ENCODE peak calls at places on chromosomes 16 and 17, in seven cellular contexts. One of them, this sample, is unnamed.

GRCh38 chr17:34571428-34572130 is 7.8 kb upstream of the TMEM132E start:
- DNase-seq in prostate gland: no peak
- DNase-seq in HL-60: no peak
- DNase-seq in breast epithelium: no peak
- DNase-seq in suprapubic skin: no peak
- DNase-seq in stomach: no peak
- DNase-seq in SK-N-SH: peak; percentile 39
- DNase-seq in this sample: no peak

GRCh38 chr17:17476865-17477467 is at the start of gene MED9:
- DNase-seq in prostate gland: peak; percentile 88
- DNase-seq in HL-60: peak; percentile 82
- DNase-seq in breast epithelium: peak; percentile 91
- DNase-seq in suprapubic skin: peak; percentile 97
- DNase-seq in stomach: peak; percentile 94
- DNase-seq in SK-N-SH: peak; percentile 99
- DNase-seq in this sample: peak; percentile 96

GRCh38 chr16:73306901-73307413 is 259.0 kb upstream of the ZFHX3 start:
- DNase-seq in prostate gland: no peak
- DNase-seq in HL-60: no peak
- DNase-seq in breast epithelium: no peak
- DNase-seq in suprapubic skin: no peak
- DNase-seq in stomach: no peak
- DNase-seq in SK-N-SH: no peak
- DNase-seq in this sample: no peak

GRCh38 chr17:18182978-18183333 is 672 bp upstream of the ALKBH5 start:
- DNase-seq in prostate gland: peak; percentile 69
- DNase-seq in HL-60: peak; percentile 64
- DNase-seq in breast epithelium: peak; percentile 80
- DNase-seq in suprapubic skin: peak; percentile 93
- DNase-seq in stomach: peak; percentile 78
- DNase-seq in SK-N-SH: peak; percentile 83
- DNase-seq in this sample: peak; percentile 92

GRCh38 chr16:52997922-52998321 is 54.8 kb downstream of the CHD9NB start:
- DNase-seq in prostate gland: no peak
- DNase-seq in HL-60: no peak
- DNase-seq in breast epithelium: no peak
- DNase-seq in suprapubic skin: no peak
- DNase-seq in stomach: no peak
- DNase-seq in SK-N-SH: no peak
- DNase-seq in this sample: no peak

GRCh38 chr17:52048503-52048902 is 110.0 kb downstream of the CA10 start:
- DNase-seq in prostate gland: no peak
- DNase-seq in HL-60: no peak
- DNase-seq in breast epithelium: no peak
- DNase-seq in suprapubic skin: no peak
- DNase-seq in stomach: no peak
- DNase-seq in SK-N-SH: no peak
- DNase-seq in this sample: no peak

GRCh38 chr16:75065149-75065807 is 51.3 kb downstream of the LDHD start:
- DNase-seq in prostate gland: peak; percentile 32
- DNase-seq in HL-60: peak; percentile 76
- DNase-seq in breast epithelium: no peak
- DNase-seq in suprapubic skin: no peak
- DNase-seq in stomach: no peak
- DNase-seq in SK-N-SH: no peak
- DNase-seq in this sample: no peak

GRCh38 chr17:78300962-78301820 is 58.7 kb downstream of the SOCS3 start:
- DNase-seq in prostate gland: no peak
- DNase-seq in HL-60: peak; percentile 60
- DNase-seq in breast epithelium: no peak
- DNase-seq in suprapubic skin: no peak
- DNase-seq in stomach: no peak
- DNase-seq in SK-N-SH: no peak
- DNase-seq in this sample: no peak

GRCh38 chr16:59540621-59541020 is 806.5 kb upstream of the GOT2 start:
- DNase-seq in prostate gland: no peak
- DNase-seq in HL-60: no peak
- DNase-seq in breast epithelium: no peak
- DNase-seq in suprapubic skin: no peak
- DNase-seq in stomach: no peak
- DNase-seq in SK-N-SH: no peak
- DNase-seq in this sample: no peak

GRCh38 chr17:15399443-15399842 is 58.0 kb upstream of the TEKT3 start:
- DNase-seq in prostate gland: no peak
- DNase-seq in HL-60: no peak
- DNase-seq in breast epithelium: no peak
- DNase-seq in suprapubic skin: no peak
- DNase-seq in stomach: no peak
- DNase-seq in SK-N-SH: no peak
- DNase-seq in this sample: no peak

GRCh38 chr16:89842471-89843408 is 14.5 kb downstream of the SPIRE2 start:
- DNase-seq in prostate gland: no peak
- DNase-seq in HL-60: peak; percentile 13
- DNase-seq in breast epithelium: no peak
- DNase-seq in suprapubic skin: no peak
- DNase-seq in stomach: no peak
- DNase-seq in SK-N-SH: peak; percentile 88
- DNase-seq in this sample: no peak

GRCh38 chr17:16915752-16916556 is 56.0 kb downstream of the TNFRSF13B start:
- DNase-seq in prostate gland: no peak
- DNase-seq in HL-60: no peak
- DNase-seq in breast epithelium: peak; percentile 52
- DNase-seq in suprapubic skin: no peak
- DNase-seq in stomach: peak; percentile 67
- DNase-seq in SK-N-SH: peak; percentile 64
- DNase-seq in this sample: no peak

GRCh38 chr17:46984892-46985291 is 5.8 kb upstream of the RPRML start:
- DNase-seq in prostate gland: no peak
- DNase-seq in HL-60: no peak
- DNase-seq in breast epithelium: no peak
- DNase-seq in suprapubic skin: no peak
- DNase-seq in stomach: peak; percentile 60
- DNase-seq in SK-N-SH: no peak
- DNase-seq in this sample: no peak

GRCh38 chr17:600576-601301 is 113.9 kb downstream of the VPS53 start:
- DNase-seq in prostate gland: no peak
- DNase-seq in HL-60: no peak
- DNase-seq in breast epithelium: no peak
- DNase-seq in suprapubic skin: no peak
- DNase-seq in stomach: no peak
- DNase-seq in SK-N-SH: no peak
- DNase-seq in this sample: peak; percentile 87

GRCh38 chr16:57653936-57654335 is 14.2 kb upstream of the ADGRG3 start:
- DNase-seq in prostate gland: no peak
- DNase-seq in HL-60: no peak
- DNase-seq in breast epithelium: no peak
- DNase-seq in suprapubic skin: no peak
- DNase-seq in stomach: no peak
- DNase-seq in SK-N-SH: no peak
- DNase-seq in this sample: no peak

GRCh38 chr17:65171753-65172152 is 34.6 kb downstream of the RGS9 start:
- DNase-seq in prostate gland: no peak
- DNase-seq in HL-60: no peak
- DNase-seq in breast epithelium: no peak
- DNase-seq in suprapubic skin: no peak
- DNase-seq in stomach: no peak
- DNase-seq in SK-N-SH: no peak
- DNase-seq in this sample: no peak

GRCh38 chr16:28105954-28106353 is 42.4 kb upstream of the GSG1L start:
- DNase-seq in prostate gland: no peak
- DNase-seq in HL-60: no peak
- DNase-seq in breast epithelium: no peak
- DNase-seq in suprapubic skin: no peak
- DNase-seq in stomach: no peak
- DNase-seq in SK-N-SH: no peak
- DNase-seq in this sample: no peak

GRCh38 chr17:8122391-8122922 is 1.4 kb downstream of the HES7 start:
- DNase-seq in prostate gland: no peak
- DNase-seq in HL-60: no peak
- DNase-seq in breast epithelium: no peak
- DNase-seq in suprapubic skin: no peak
- DNase-seq in stomach: no peak
- DNase-seq in SK-N-SH: no peak
- DNase-seq in this sample: no peak

GRCh38 chr17:68646626-68647526 is 45.7 kb upstream of the FAM20A start:
- DNase-seq in prostate gland: no peak
- DNase-seq in HL-60: no peak
- DNase-seq in breast epithelium: no peak
- DNase-seq in suprapubic skin: no peak
- DNase-seq in stomach: peak; percentile 60
- DNase-seq in SK-N-SH: no peak
- DNase-seq in this sample: no peak

GRCh38 chr16:76797457-76797856 is 393.5 kb upstream of the MON1B start:
- DNase-seq in prostate gland: no peak
- DNase-seq in HL-60: no peak
- DNase-seq in breast epithelium: no peak
- DNase-seq in suprapubic skin: no peak
- DNase-seq in stomach: no peak
- DNase-seq in SK-N-SH: no peak
- DNase-seq in this sample: no peak

GRCh38 chr17:76732734-76733617 is 4.2 kb downstream of the SRSF2 start:
- DNase-seq in prostate gland: no peak
- DNase-seq in HL-60: no peak
- DNase-seq in breast epithelium: no peak
- DNase-seq in suprapubic skin: no peak
- DNase-seq in stomach: no peak
- DNase-seq in SK-N-SH: no peak
- DNase-seq in this sample: no peak

DNA sequence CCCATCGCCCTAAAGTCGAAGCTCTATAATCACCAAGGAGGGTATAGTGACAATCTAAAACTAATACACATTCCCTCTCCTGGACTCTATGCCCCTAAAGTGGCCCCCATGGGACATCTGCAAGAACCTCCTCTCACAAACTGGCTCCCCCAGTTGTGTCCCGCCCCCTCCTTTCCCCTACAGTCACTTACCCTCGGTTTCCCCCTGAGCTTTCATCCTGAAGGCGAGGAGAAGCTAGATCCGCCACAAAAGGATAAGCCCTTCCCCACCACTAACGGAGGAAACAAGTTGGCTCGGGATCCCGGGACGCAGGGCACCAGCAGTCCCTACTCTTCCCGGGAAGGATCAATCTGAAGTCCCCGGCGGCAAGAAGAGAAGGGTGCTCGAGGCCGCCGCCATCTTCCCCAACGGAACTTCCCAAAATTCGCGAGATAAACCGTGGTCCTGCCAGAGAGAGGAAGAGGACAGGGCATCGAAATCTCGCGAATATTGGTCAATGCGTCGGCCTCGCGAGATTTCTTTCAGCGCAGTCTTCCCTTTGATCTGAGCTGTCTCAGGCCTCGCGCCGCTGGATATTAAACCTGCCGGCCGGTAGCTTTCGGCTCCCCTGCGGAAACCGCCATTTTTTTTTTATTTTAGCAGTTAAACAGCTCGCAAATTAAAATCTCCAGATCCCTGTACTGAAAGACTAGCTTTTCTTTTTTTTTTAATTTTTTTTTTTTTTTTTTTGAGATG is at the start of gene MED1:
- DNase-seq in prostate gland: peak; percentile 93
- DNase-seq in HL-60: peak; percentile 98
- DNase-seq in breast epithelium: peak; percentile 91
- DNase-seq in suprapubic skin: peak; percentile 94
- DNase-seq in stomach: peak; percentile 96
- DNase-seq in SK-N-SH: peak; percentile 88
- DNase-seq in this sample: peak; percentile 97
- TF ChIP-seq POLR2AphosphoS5 in prostate gland: peak; percentile 95
- TF ChIP-seq POLR2AphosphoS5 in HL-60: peak; percentile 79
- TF ChIP-seq POLR2AphosphoS5 in breast epithelium: peak; percentile 84
- TF ChIP-seq POLR2AphosphoS5 in suprapubic skin: peak; percentile 72
- TF ChIP-seq POLR2AphosphoS5 in stomach: peak; percentile 86
- TF ChIP-seq POLR2AphosphoS5 in SK-N-SH: peak; percentile 83
- TF ChIP-seq POLR2AphosphoS5 in this sample: peak; percentile 42

GRCh38 chr16:2471016-2471652 is at the start of gene NTN3:
- DNase-seq in prostate gland: no peak
- DNase-seq in HL-60: no peak
- DNase-seq in breast epithelium: no peak
- DNase-seq in suprapubic skin: no peak
- DNase-seq in stomach: no peak
- DNase-seq in SK-N-SH: peak; percentile 91
- DNase-seq in this sample: no peak
- TF ChIP-seq POLR2AphosphoS5 in prostate gland: no peak
- TF ChIP-seq POLR2AphosphoS5 in HL-60: no peak
- TF ChIP-seq POLR2AphosphoS5 in breast epithelium: no peak
- TF ChIP-seq POLR2AphosphoS5 in suprapubic skin: no peak
- TF ChIP-seq POLR2AphosphoS5 in stomach: no peak
- TF ChIP-seq POLR2AphosphoS5 in SK-N-SH: no peak
- TF ChIP-seq POLR2AphosphoS5 in this sample: no peak

DNA sequence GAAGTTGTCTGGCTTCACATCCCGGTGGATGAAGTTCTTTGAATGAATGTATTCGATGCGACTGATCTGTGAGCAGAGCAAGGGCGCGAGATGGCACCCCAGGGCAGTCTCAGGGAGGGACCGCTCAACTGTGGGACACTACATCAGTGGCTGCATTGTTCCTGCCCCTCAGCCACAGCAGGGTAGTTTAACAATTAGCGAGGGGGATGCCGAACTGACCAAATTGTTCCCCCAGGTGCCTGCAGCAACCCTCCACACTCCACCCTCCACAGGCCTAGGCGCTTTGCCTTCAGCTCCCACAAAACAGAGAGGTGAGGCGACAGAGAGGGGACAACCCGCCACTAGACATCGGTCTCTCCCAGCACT is 20.3 kb downstream of the CSNK1D start:
- DNase-seq in prostate gland: no peak
- DNase-seq in HL-60: no peak
- DNase-seq in breast epithelium: no peak
- DNase-seq in suprapubic skin: no peak
- DNase-seq in stomach: no peak
- DNase-seq in SK-N-SH: no peak
- DNase-seq in this sample: no peak
- TF ChIP-seq POLR2AphosphoS5 in prostate gland: no peak
- TF ChIP-seq POLR2AphosphoS5 in HL-60: no peak
- TF ChIP-seq POLR2AphosphoS5 in breast epithelium: no peak
- TF ChIP-seq POLR2AphosphoS5 in suprapubic skin: no peak
- TF ChIP-seq POLR2AphosphoS5 in stomach: no peak
- TF ChIP-seq POLR2AphosphoS5 in SK-N-SH: no peak
- TF ChIP-seq POLR2AphosphoS5 in this sample: no peak

GRCh38 chr16:1351582-1352362 is at the start of the genes GNPTG and TSR3:
- DNase-seq in prostate gland: peak; percentile 68
- DNase-seq in HL-60: peak; percentile 78
- DNase-seq in breast epithelium: peak; percentile 82
- DNase-seq in suprapubic skin: peak; percentile 91
- DNase-seq in stomach: peak; percentile 88
- DNase-seq in SK-N-SH: peak; percentile 96
- DNase-seq in this sample: peak; percentile 93

GRCh38 chr16:1357906-1358566 is 6.3 kb downstream of the GNPTG start:
- DNase-seq in prostate gland: no peak
- DNase-seq in HL-60: no peak
- DNase-seq in breast epithelium: no peak
- DNase-seq in suprapubic skin: no peak
- DNase-seq in stomach: no peak
- DNase-seq in SK-N-SH: no peak
- DNase-seq in this sample: no peak

GRCh38 chr16:1354815-1355214 is 3.1 kb downstream of the GNPTG start:
- DNase-seq in prostate gland: no peak
- DNase-seq in HL-60: no peak
- DNase-seq in breast epithelium: no peak
- DNase-seq in suprapubic skin: no peak
- DNase-seq in stomach: no peak
- DNase-seq in SK-N-SH: no peak
- DNase-seq in this sample: no peak

GRCh38 chr16:1355591-1355990 is 3.9 kb downstream of the GNPTG start:
- DNase-seq in prostate gland: no peak
- DNase-seq in HL-60: no peak
- DNase-seq in breast epithelium: no peak
- DNase-seq in suprapubic skin: no peak
- DNase-seq in stomach: no peak
- DNase-seq in SK-N-SH: no peak
- DNase-seq in this sample: no peak

GRCh38 chr16:1356061-1356900 is 4.5 kb downstream of the GNPTG start:
- DNase-seq in prostate gland: no peak
- DNase-seq in HL-60: no peak
- DNase-seq in breast epithelium: no peak
- DNase-seq in suprapubic skin: no peak
- DNase-seq in stomach: no peak
- DNase-seq in SK-N-SH: no peak
- DNase-seq in this sample: no peak
- TF ChIP-seq POLR2AphosphoS5 in prostate gland: no peak
- TF ChIP-seq POLR2AphosphoS5 in HL-60: no peak
- TF ChIP-seq POLR2AphosphoS5 in breast epithelium: no peak
- TF ChIP-seq POLR2AphosphoS5 in suprapubic skin: no peak
- TF ChIP-seq POLR2AphosphoS5 in stomach: no peak
- TF ChIP-seq POLR2AphosphoS5 in SK-N-SH: no peak
- TF ChIP-seq POLR2AphosphoS5 in this sample: no peak